ENCODE peak calls at places on chromosomes 1 and 21, in four cellular contexts. V is GM23248, O is left ventricle myocardium superior, S is NCI-H748 treated with DMSO at 0.1 percent for 48 hours. C is an unnamed sample.

GRCh38 chr1:235866207-235866912 is at the start of gene LYST:
- DNase-seq in V (peak), O (peak), S (peak), C (no peak)

GRCh38 chr1:18474559-18474958 is 6.2 kb upstream of the KLHDC7A start:
- DNase-seq in V (no peak), O (no peak), S (no peak), C (no peak)

GRCh38 chr1:221039616-221040015 is 160.4 kb downstream of the HLX start:
- DNase-seq in V (peak), O (no peak), S (no peak), C (no peak)

GRCh38 chr1:87841332-87841731 is 512.7 kb downstream of the LMO4 start:
- DNase-seq in V (no peak), O (no peak), S (no peak), C (no peak)

GRCh38 chr1:35748326-35748725 is 21.5 kb downstream of the CLSPN start:
- DNase-seq in V (no peak), O (no peak), S (no peak), C (no peak)

GRCh38 chr1:32989160-32989894 is 24.7 kb upstream of the RNF19B start:
- DNase-seq in V (peak), O (peak), S (no peak), C (no peak)

GRCh38 chr21:45992311-45993209 is 11.0 kb downstream of the COL6A1 start:
- DNase-seq in V (peak), O (peak), S (no peak), C (no peak)

GRCh38 chr1:160795951-160796383 is at the start of gene LY9:
- DNase-seq in V (peak), O (no peak), S (no peak), C (no peak)

GRCh38 chr1:10694274-10694632 is 102.2 kb downstream of the CASZ1 start:
- DNase-seq in V (peak), O (no peak), S (no peak), C (no peak)

GRCh38 chr1:100422065-100422464 is 69.8 kb downstream of the CDC14A start:
- DNase-seq in V (no peak), O (no peak), S (no peak), C (no peak)

GRCh38 chr1:40944326-40944725 is 35.2 kb upstream of the CTPS1 start:
- DNase-seq in V (peak), O (no peak), S (no peak), C (no peak)

GRCh38 chr1:237717121-237717520 is 173.6 kb downstream of the ZP4 start:
- DNase-seq in V (no peak), O (no peak), S (no peak), C (no peak)

GRCh38 chr1:59150537-59151386 is 146.1 kb upstream of the FGGY start:
- DNase-seq in V (peak), O (peak), S (no peak), C (no peak)

GRCh38 chr1:2316451-2316940 is 74.9 kb downstream of the MORN1 start:
- DNase-seq in V (peak), O (no peak), S (no peak), C (no peak)

GRCh38 chr21:15837603-15838002 is 107.8 kb downstream of the USP25 start:
- DNase-seq in V (peak), O (no peak), S (no peak), C (no peak)

GRCh38 chr1:152110860-152111514 is 4.3 kb downstream of the TCHH start:
- DNase-seq in V (peak), O (peak), S (peak), C (no peak)

GRCh38 chr1:26336477-26337205 is 17.3 kb downstream of the CRYBG2 start:
- DNase-seq in V (peak), O (peak), S (peak), C (no peak)

GRCh38 chr1:156069490-156070455 is 8.8 kb downstream of the RAB25 start:
- DNase-seq in V (no peak), O (no peak), S (no peak), C (no peak)

GRCh38 chr1:231691618-231692259 is 65.1 kb downstream of the DISC1 start:
- DNase-seq in V (no peak), O (peak), S (no peak), C (no peak)

GRCh38 chr1:110100335-110100734 is 11.9 kb upstream of the UBL4B start:
- DNase-seq in V (no peak), O (no peak), S (no peak), C (no peak)

GRCh38 chr1:158037876-158038359 is 44.5 kb downstream of the KIRREL1 start:
- DNase-seq in V (peak), O (peak), S (no peak), C (no peak)

GRCh38 chr21:46195595-46196195 is 11.4 kb upstream of the SPATC1L start:
- DNase-seq in V (no peak), O (no peak), S (no peak), C (no peak)

GRCh38 chr1:11298390-11299224 is 25.6 kb downstream of the UBIAD1 start:
- DNase-seq in V (no peak), O (no peak), S (no peak), C (no peak)

GRCh38 chr1:9891207-9891606 is 18.9 kb downstream of the CTNNBIP1 start:
- DNase-seq in V (peak), O (no peak), S (no peak), C (no peak)

GRCh38 chr21:44896561-44897286 is 23.2 kb upstream of the PTTG1IP start:
- DNase-seq in V (no peak), O (peak), S (no peak), C (no peak)

GRCh38 chr1:190436615-190437014 is 41.0 kb downstream of the BRINP3 start:
- DNase-seq in V (peak), O (no peak), S (no peak), C (no peak)

GRCh38 chr1:184340984-184341383 is 45.8 kb upstream of the C1orf21 start:
- DNase-seq in V (no peak), O (no peak), S (no peak), C (no peak)

GRCh38 chr1:107430540-107431228 is 289.8 kb downstream of the NTNG1 start:
- DNase-seq in V (peak), O (no peak), S (peak), C (no peak)

GRCh38 chr1:198563578-198563977 is 23.1 kb upstream of the ATP6V1G3 start:
- DNase-seq in V (peak), O (no peak), S (no peak), C (no peak)

GRCh38 chr1:3504151-3504822 is 49.8 kb downstream of the ARHGEF16 start:
- DNase-seq in V (peak), O (peak), S (no peak), C (no peak)

GRCh38 chr1:71240656-71241055 is 159.8 kb upstream of the ZRANB2 start:
- DNase-seq in V (peak), O (no peak), S (no peak), C (no peak)

GRCh38 chr1:29576510-29576909 is 340.2 kb downstream of the PTPRU start:
- DNase-seq in V (no peak), O (no peak), S (no peak), C (no peak)

GRCh38 chr1:109929588-109930251 is 19.1 kb downstream of the CSF1 start:
- DNase-seq in V (no peak), O (no peak), S (no peak), C (no peak)

GRCh38 chr1:204286841-204287387 is 72.8 kb downstream of the PLEKHA6 start:
- DNase-seq in V (peak), O (peak), S (no peak), C (no peak)

GRCh38 chr1:200180821-200181220 is 153.3 kb downstream of the NR5A2 start:
- DNase-seq in V (peak), O (no peak), S (no peak), C (no peak)

GRCh38 chr1:178940022-178940765 is 69.3 kb upstream of the ANGPTL1 start:
- DNase-seq in V (peak), O (no peak), S (no peak), C (no peak)

GRCh38 chr1:161121838-161122237 is 3.9 kb downstream of the NIT1 start:
- DNase-seq in V (no peak), O (no peak), S (no peak), C (no peak)

GRCh38 chr1:224357626-224358124 is 996 bp downstream of the CNIH4 start:
- DNase-seq in V (peak), O (no peak), S (no peak), C (no peak)

C was measured in cerebellar nuclear complex.